ENCODE peak calls at places on chromosomes 2 and 18, in six cellular contexts. I is GM12865, Y is GM12864, M is uterus, U is lung, Z is neural progenitor cell. A is an unnamed sample.

GRCh38 chr2:20666364-20667150 is at the start of gene GDF7:
- DNase-seq in I (no peak), Y (no peak), M (peak), U (no peak), Z (peak), A (peak)

GRCh38 chr2:220432645-220433044 is 805.2 kb downstream of the SLC4A3 start:
- DNase-seq in I (peak), Y (peak), M (no peak), U (no peak), Z (no peak), A (no peak)

GRCh38 chr2:29485631-29486030 is 370.4 kb downstream of the CLIP4 start:
- DNase-seq in I (no peak), Y (no peak), M (no peak), U (no peak), Z (no peak), A (no peak)

GRCh38 chr2:79702934-79703333 is 190.1 kb downstream of the CTNNA2 start:
- DNase-seq in I (no peak), Y (no peak), M (no peak), U (no peak), Z (no peak), A (no peak)

GRCh38 chr2:108575132-108575966 is 41.1 kb downstream of the LIMS1 start:
- DNase-seq in I (no peak), Y (no peak), M (no peak), U (no peak), Z (peak), A (peak)

GRCh38 chr2:37156071-37156856 is 516 bp downstream of the EIF2AK2 start:
- DNase-seq in I (peak), Y (no peak), M (peak), U (peak), Z (peak), A (peak)

GRCh38 chr18:51575171-51575570 is 377.7 kb upstream of the MEX3C start:
- DNase-seq in I (no peak), Y (no peak), M (no peak), U (no peak), Z (no peak), A (no peak)

GRCh38 chr2:65553504-65554074 is 121.2 kb upstream of the SPRED2 start:
- DNase-seq in I (no peak), Y (no peak), M (no peak), U (no peak), Z (no peak), A (no peak)

GRCh38 chr2:219997341-219997851 is 370.0 kb downstream of the SLC4A3 start:
- DNase-seq in I (peak), Y (no peak), M (peak), U (no peak), Z (peak), A (no peak)

GRCh38 chr2:60364441-60364840 is 189.0 kb downstream of the BCL11A start:
- DNase-seq in I (no peak), Y (no peak), M (no peak), U (no peak), Z (no peak), A (no peak)

GRCh38 chr2:120669121-120669952 is 66.3 kb upstream of the GLI2 start:
- DNase-seq in I (no peak), Y (no peak), M (no peak), U (peak), Z (peak), A (no peak)

GRCh38 chr2:57720728-57721627 is 325.6 kb upstream of the VRK2 start:
- DNase-seq in I (peak), Y (peak), M (no peak), U (no peak), Z (peak), A (peak)

GRCh38 chr2:195535911-195536522 is 121.0 kb upstream of the SLC39A10 start:
- DNase-seq in I (peak), Y (peak), M (no peak), U (peak), Z (no peak), A (peak)

GRCh38 chr18:56233595-56233994 is 404.8 kb downstream of the TXNL1 start:
- DNase-seq in I (no peak), Y (no peak), M (peak), U (no peak), Z (no peak), A (no peak)

GRCh38 chr2:25672500-25673169 is 742 bp downstream of the DTNB start:
- DNase-seq in I (peak), Y (no peak), M (peak), U (peak), Z (peak), A (peak)

GRCh38 chr2:119109823-119110222 is 48.7 kb downstream of the C1QL2 start:
- DNase-seq in I (no peak), Y (no peak), M (no peak), U (peak), Z (no peak), A (no peak)

GRCh38 chr18:58858591-58859468 is 5.8 kb upstream of the ZNF532 start:
- DNase-seq in I (no peak), Y (no peak), M (peak), U (peak), Z (no peak), A (no peak)

GRCh38 chr2:195606179-195606578 is 50.8 kb upstream of the SLC39A10 start:
- DNase-seq in I (no peak), Y (no peak), M (no peak), U (no peak), Z (no peak), A (no peak)

GRCh38 chr2:127879899-127880298 is 5.9 kb downstream of the AMMECR1L start:
- DNase-seq in I (no peak), Y (no peak), M (no peak), U (no peak), Z (no peak), A (no peak)

GRCh38 chr2:229910832-229911412 is 10.9 kb downstream of the TRIP12 start:
- DNase-seq in I (peak), Y (no peak), M (no peak), U (no peak), Z (peak), A (peak)

GRCh38 chr2:152298754-152299153 is 36.2 kb upstream of the FMNL2 start:
- DNase-seq in I (no peak), Y (no peak), M (no peak), U (no peak), Z (no peak), A (no peak)

GRCh38 chr2:28896906-28897305 is 2.4 kb downstream of the WDR43 start:
- DNase-seq in I (no peak), Y (no peak), M (no peak), U (no peak), Z (no peak), A (no peak)

GRCh38 chr2:204220896-204221295 is 284.3 kb downstream of the ICOS start:
- DNase-seq in I (no peak), Y (no peak), M (no peak), U (no peak), Z (no peak), A (no peak)

DNA sequence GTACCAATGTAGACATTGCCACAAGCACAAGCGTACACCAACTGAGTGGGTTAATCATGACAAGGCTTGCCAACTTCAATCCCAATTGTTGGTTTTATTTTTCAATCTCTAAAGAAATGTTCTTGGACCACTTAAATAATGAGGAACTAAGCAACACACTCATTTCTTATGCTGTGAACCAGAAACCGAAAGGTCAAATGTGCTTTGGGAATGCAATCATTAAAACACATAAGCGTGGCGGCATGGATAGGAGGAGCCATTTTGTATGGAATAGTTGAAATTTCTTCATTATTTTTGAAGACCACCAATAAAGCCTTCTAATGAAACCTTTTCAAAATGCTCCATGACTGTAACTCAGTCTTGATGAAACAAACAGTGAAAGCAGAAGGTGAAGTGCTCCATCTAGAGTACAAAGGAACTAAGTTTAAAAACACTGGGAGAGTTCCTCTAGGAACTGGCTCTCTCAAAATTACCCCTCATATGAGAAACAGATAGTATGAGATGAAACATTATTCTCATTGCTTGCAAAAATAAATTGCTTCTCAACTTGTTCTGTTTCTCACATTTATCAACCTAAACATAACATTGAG is 113.2 kb upstream of the CHST9 start:
- DNase-seq in I (no peak), Y (no peak), M (no peak), U (no peak), Z (peak), A (no peak)
- TF ChIP-seq CTCF in I (no peak), Y (no peak), M (peak), U (no peak), Z (peak), A (no peak)

GRCh38 chr2:48692292-48692691 is 63.2 kb downstream of the LHCGR start:
- DNase-seq in I (no peak), Y (no peak), M (no peak), U (no peak), Z (peak), A (no peak)
- TF ChIP-seq CTCF in I (no peak), Y (no peak), M (no peak), U (no peak), Z (no peak), A (no peak)

DNA sequence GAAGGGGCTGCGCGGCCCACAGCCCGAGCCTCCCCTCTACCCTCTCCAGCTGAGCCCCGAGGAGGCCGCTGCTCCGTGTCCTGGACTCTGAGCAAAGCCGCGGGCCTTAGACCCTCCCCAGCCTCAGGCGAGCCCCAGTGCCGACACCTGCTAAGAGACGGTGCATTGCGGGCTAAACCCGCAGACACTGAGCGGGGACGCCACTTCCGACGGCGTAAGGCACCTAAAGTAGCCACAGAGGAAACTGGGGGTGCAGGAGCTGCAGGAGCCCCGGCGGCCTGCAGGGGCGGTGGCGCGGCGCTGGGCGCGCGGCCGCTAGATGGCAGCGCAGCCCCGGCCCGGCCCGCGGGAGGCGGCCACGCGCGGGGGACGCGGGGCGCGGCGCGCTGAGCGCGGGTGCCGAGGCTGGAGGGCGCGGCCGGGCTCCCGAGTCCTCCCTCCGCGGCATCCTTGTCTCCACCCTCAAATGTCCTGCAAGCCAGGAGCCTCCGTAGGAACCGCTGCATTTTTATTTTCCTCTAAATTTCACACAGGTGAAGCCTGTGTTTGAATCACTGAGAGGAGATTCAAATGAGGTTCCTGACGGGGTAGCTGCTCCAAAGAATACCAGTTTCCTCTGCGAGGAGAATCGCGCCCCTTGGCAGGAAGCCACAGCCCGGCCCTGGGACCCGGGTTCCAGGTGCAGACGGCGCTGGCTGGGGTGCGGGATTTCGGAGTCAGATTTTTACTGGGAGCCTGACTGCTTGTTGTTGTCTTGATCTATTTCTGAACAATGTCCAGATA is 650.5 kb downstream of the GALR1 start:
- DNase-seq in I (peak), Y (peak), M (no peak), U (no peak), Z (peak), A (peak)
- TF ChIP-seq CTCF in I (peak), Y (peak), M (peak), U (peak), Z (peak), A (peak)

GRCh38 chr2:168137510-168138180 is 109.8 kb downstream of the STK39 start:
- DNase-seq in I (no peak), Y (no peak), M (no peak), U (no peak), Z (peak), A (no peak)
- TF ChIP-seq CTCF in I (no peak), Y (no peak), M (no peak), U (no peak), Z (no peak), A (no peak)